ENCODE peak calls at places on chromosomes 2 and 18, in six cellular contexts. O, X, N, Y, D and I are unnamed samples.
A peak's percentile ranks its signal among the peaks of the same experiment; 100 is the strongest.

GRCh38 chr2:101360229-101360628 is 27.1 kb downstream of the CREG2 start:
- DNase-seq in O (no peak), X (no peak), N (no peak), Y (no peak), D (no peak), I (no peak)

GRCh38 chr2:126771501-126772195 is 115.7 kb downstream of the GYPC start:
- DNase-seq in O (no peak), X (peak; percentile 29), N (no peak), Y (no peak), D (no peak), I (no peak)

GRCh38 chr2:236748385-236748784 is 178.8 kb downstream of the ACKR3 start:
- DNase-seq in O (peak; percentile 58), X (no peak), N (no peak), Y (no peak), D (no peak), I (no peak)

GRCh38 chr18:37248281-37248680 is 317.3 kb downstream of the CELF4 start:
- DNase-seq in O (no peak), X (no peak), N (no peak), Y (no peak), D (no peak), I (no peak)

GRCh38 chr2:46749042-46749461 is 166.6 kb downstream of the MCFD2 start:
- DNase-seq in O (peak; percentile 71), X (no peak), N (peak; percentile 40), Y (no peak), D (no peak), I (no peak)

GRCh38 chr2:158546412-158547144 is 89.8 kb downstream of the PKP4 start:
- DNase-seq in O (no peak), X (no peak), N (no peak), Y (no peak), D (no peak), I (no peak)

GRCh38 chr2:134457765-134458202 is 203.9 kb downstream of the MGAT5 start:
- DNase-seq in O (no peak), X (no peak), N (no peak), Y (no peak), D (no peak), I (no peak)

GRCh38 chr2:170244555-170244954 is 66.6 kb downstream of the MYO3B start:
- DNase-seq in O (no peak), X (no peak), N (no peak), Y (no peak), D (no peak), I (no peak)

GRCh38 chr2:15363142-15363541 is 198.0 kb downstream of the NBAS start:
- DNase-seq in O (peak; percentile 48), X (no peak), N (peak; percentile 28), Y (no peak), D (no peak), I (no peak)

GRCh38 chr2:230203110-230203676 is 16.6 kb downstream of the SP110 start:
- DNase-seq in O (no peak), X (no peak), N (no peak), Y (no peak), D (no peak), I (peak; percentile 85)

GRCh38 chr18:68928762-68929675 is 131.1 kb downstream of the CCDC102B start:
- DNase-seq in O (no peak), X (no peak), N (no peak), Y (peak; percentile 54), D (no peak), I (no peak)

GRCh38 chr2:174325932-174326879 is 8.5 kb upstream of the SP9 start:
- DNase-seq in O (peak; percentile 17), X (no peak), N (no peak), Y (peak; percentile 85), D (no peak), I (peak; percentile 36)

GRCh38 chr2:48771241-48772014 is 15.9 kb upstream of the LHCGR start:
- DNase-seq in O (no peak), X (no peak), N (no peak), Y (no peak), D (no peak), I (no peak)

GRCh38 chr2:158599609-158600008 is 142.9 kb downstream of the PKP4 start:
- DNase-seq in O (peak; percentile 18), X (no peak), N (no peak), Y (no peak), D (no peak), I (no peak)

GRCh38 chr2:136216073-136216472 is 98.1 kb upstream of the CXCR4 start:
- DNase-seq in O (no peak), X (no peak), N (no peak), Y (no peak), D (no peak), I (no peak)

GRCh38 chr2:105376789-105377231 is 22.0 kb downstream of the FHL2 start:
- DNase-seq in O (peak; percentile 85), X (no peak), N (peak; percentile 57), Y (no peak), D (no peak), I (no peak)

GRCh38 chr18:23958036-23958435 is 56.5 kb upstream of the TTC39C start:
- DNase-seq in O (peak; percentile 82), X (peak; percentile 80), N (no peak), Y (no peak), D (peak; percentile 47), I (no peak)

GRCh38 chr2:120445431-120446143 is 99.7 kb downstream of the INHBB start:
- DNase-seq in O (no peak), X (no peak), N (no peak), Y (no peak), D (no peak), I (no peak)

GRCh38 chr2:195561205-195562032 is 95.6 kb upstream of the SLC39A10 start:
- DNase-seq in O (peak; percentile 95), X (no peak), N (peak; percentile 75), Y (no peak), D (no peak), I (peak; percentile 63)

GRCh38 chr18:944440-944839 is 39.8 kb downstream of the ADCYAP1 start:
- DNase-seq in O (peak; percentile 78), X (no peak), N (no peak), Y (no peak), D (no peak), I (no peak)

GRCh38 chr2:18444806-18445205 is 115.6 kb downstream of the RDH14 start:
- DNase-seq in O (peak; percentile 73), X (no peak), N (no peak), Y (no peak), D (no peak), I (no peak)

GRCh38 chr2:187547353-187547979 is 6.8 kb downstream of the TFPI start:
- DNase-seq in O (peak; percentile 92), X (no peak), N (peak; percentile 95), Y (peak; percentile 70), D (peak; percentile 74), I (no peak)

GRCh38 chr2:224166661-224167060 is 127.6 kb upstream of the SERPINE2 start:
- DNase-seq in O (peak; percentile 39), X (no peak), N (no peak), Y (no peak), D (no peak), I (no peak)

GRCh38 chr18:10057401-10057800 is 143.6 kb downstream of the VAPA start:
- DNase-seq in O (no peak), X (no peak), N (no peak), Y (no peak), D (no peak), I (no peak)

GRCh38 chr2:224904390-224904789 is 137.9 kb downstream of the DOCK10 start:
- DNase-seq in O (no peak), X (no peak), N (no peak), Y (no peak), D (no peak), I (no peak)

GRCh38 chr2:36369711-36370110 is 14.1 kb downstream of the CRIM1 start:
- DNase-seq in O (no peak), X (no peak), N (no peak), Y (no peak), D (no peak), I (no peak)

GRCh38 chr2:8645176-8645831 is 36.6 kb upstream of the ID2 start:
- DNase-seq in O (no peak), X (no peak), N (no peak), Y (no peak), D (no peak), I (no peak)

GRCh38 chr2:8642332-8643078 is 39.4 kb upstream of the ID2 start:
- DNase-seq in O (no peak), X (peak; percentile 51), N (no peak), Y (no peak), D (no peak), I (no peak)

GRCh38 chr2:8643238-8643995 is 38.4 kb upstream of the ID2 start:
- DNase-seq in O (no peak), X (no peak), N (no peak), Y (no peak), D (no peak), I (no peak)

GRCh38 chr2:8643996-8644356 is 37.9 kb upstream of the ID2 start:
- DNase-seq in O (no peak), X (no peak), N (no peak), Y (no peak), D (no peak), I (no peak)

DNA sequence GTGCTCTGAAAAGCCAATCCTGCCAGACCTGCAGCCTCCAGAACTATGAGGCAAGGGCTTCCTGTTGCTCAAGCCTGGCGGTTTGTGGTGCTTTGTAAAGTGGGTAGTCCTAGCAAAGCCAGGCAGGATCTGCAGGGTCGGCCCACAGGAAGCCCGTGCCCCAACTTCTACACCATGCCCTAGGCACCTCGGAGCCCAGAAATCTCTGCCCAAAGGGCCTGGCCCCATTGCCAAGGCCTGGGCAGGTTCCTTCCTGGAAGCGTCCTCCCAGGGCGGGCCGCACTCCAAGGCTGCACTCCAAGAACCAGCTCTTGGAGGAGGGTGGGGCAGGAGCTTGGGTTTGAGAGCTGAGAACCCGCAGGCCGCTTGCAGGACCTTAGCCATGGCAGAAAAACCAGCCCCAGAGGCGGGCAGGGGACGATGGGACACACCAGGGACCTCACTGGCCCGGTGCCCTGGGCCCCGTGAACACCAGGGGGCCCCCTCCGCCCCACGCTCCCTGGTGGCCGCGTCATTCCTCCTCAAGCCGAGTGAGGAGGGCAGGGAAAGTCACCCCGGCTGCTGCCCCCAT is 37.2 kb upstream of the ID2 start:
- DNase-seq in O (no peak), X (no peak), N (no peak), Y (no peak), D (no peak), I (no peak)
- TF ChIP-seq CTCF in O (no peak), X (no peak), N (no peak), Y (peak; percentile 41), D (peak; percentile 29), I (peak; percentile 19)

GRCh38 chr2:146873646-146874259 is 971.1 kb upstream of the ACVR2A start:
- DNase-seq in O (no peak), X (no peak), N (no peak), Y (no peak), D (no peak), I (no peak)
- H3K4me3 ChIP-seq in O (no peak overlapping the region), X (no peak overlapping the region), N (no peak overlapping the region), Y (no peak overlapping the region), D (no peak overlapping the region), I (no peak overlapping the region)

GRCh38 chr2:119366649-119367471 is at the start of the genes C2orf76 and DBI:
- DNase-seq in O (peak; percentile 91), X (peak; percentile 96), N (peak; percentile 96), Y (peak; percentile 98), D (peak; percentile 94), I (peak; percentile 99)
- TF ChIP-seq CTCF in O (no peak), X (peak; percentile 14), N (no peak), Y (no peak), D (no peak), I (no peak)

DNA sequence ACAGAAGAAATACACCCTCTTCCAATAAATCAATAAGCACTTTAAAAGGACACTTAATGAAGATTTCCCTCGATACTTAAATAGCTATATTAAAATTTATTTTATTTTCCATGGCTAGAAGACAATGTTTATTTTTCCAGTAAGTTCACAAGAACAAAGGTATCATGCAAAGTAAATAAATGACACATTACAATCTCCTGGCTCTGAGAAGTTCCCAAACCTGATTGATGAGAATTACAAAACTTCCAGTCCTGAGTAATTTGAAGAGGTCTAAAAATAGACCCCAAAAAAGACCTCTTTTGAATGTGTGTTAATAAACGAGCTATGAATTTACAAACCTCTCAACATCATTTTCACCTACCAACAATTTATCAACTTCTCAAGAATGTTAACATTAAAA is 1.5 kb upstream of the PEX13 start:
- DNase-seq in O (no peak), X (no peak), N (no peak), Y (no peak), D (no peak), I (no peak)
- H3K4me3 ChIP-seq in O (peak overlapping the region; percentile 94), X (no peak overlapping the region), N (peak overlapping the region; percentile 86), Y (peak overlapping the region; percentile 95), D (peak overlapping the region; percentile 91), I (peak overlapping the region; percentile 80)